ENCODE peak calls at places on chromosome 7, in four cellular contexts. K, F, D and P are unnamed samples.

GRCh38 chr7:152076324-152076821 is 50.9 kb downstream of the GALNT11 start:
- DNase-seq in D (peak; percentile 17), K (no peak), F (no peak), P (peak; percentile 12)

GRCh38 chr7:137820677-137821420 is 25.9 kb downstream of the DGKI start:
- DNase-seq in F (peak; percentile 65), K (peak; percentile 77), D (peak; percentile 91), P (no peak)

GRCh38 chr7:30458311-30458710 is 20.3 kb downstream of the NOD1 start:
- DNase-seq in F (no peak), K (peak; percentile 79), D (peak; percentile 44), P (no peak)

GRCh38 chr7:120370954-120371353 is 98.0 kb downstream of the KCND2 start:
- DNase-seq in K (no peak), F (peak; percentile 10), D (no peak), P (no peak)

GRCh38 chr7:50505553-50505952 is 55.4 kb upstream of the FIGNL1 start:
- DNase-seq in D (no peak), K (no peak), F (no peak), P (no peak)

GRCh38 chr7:100568936-100569844 is 4.5 kb downstream of the SAP25 start:
- DNase-seq in D (no peak), K (no peak), F (peak; percentile 68), P (no peak)

GRCh38 chr7:50660040-50660829 is 95.0 kb upstream of the DDC start:
- DNase-seq in K (no peak), F (no peak), D (no peak), P (no peak)

GRCh38 chr7:31648288-31648687 is 38.7 kb upstream of the PPP1R17 start:
- DNase-seq in K (peak; percentile 3), D (no peak), F (no peak), P (peak; percentile 15)

GRCh38 chr7:75937958-75938786 is 23.2 kb downstream of the POR start:
- DNase-seq in F (no peak), D (peak; percentile 88), K (peak; percentile 97), P (no peak)

GRCh38 chr7:82542665-82543064 is 99.1 kb upstream of the CACNA2D1 start:
- DNase-seq in D (peak; percentile 95), K (peak; percentile 54), F (no peak), P (no peak)

GRCh38 chr7:33757563-33758165 is 147.7 kb upstream of the BMPER start:
- DNase-seq in D (peak; percentile 76), K (peak; percentile 57), F (no peak), P (peak; percentile 46)

GRCh38 chr7:134155871-134156270 is 28.7 kb downstream of the LRGUK start:
- DNase-seq in K (no peak), D (no peak), F (no peak), P (no peak)

GRCh38 chr7:25148772-25149575 is 23.9 kb upstream of the CYCS start:
- DNase-seq in K (no peak), D (no peak), F (no peak), P (no peak)

GRCh38 chr7:30988346-30989005 is 24.7 kb downstream of the GHRHR start:
- DNase-seq in K (peak; percentile 44), D (no peak), F (no peak), P (peak; percentile 20)

GRCh38 chr7:26265499-26266075 is 26.1 kb upstream of the SNX10 start:
- DNase-seq in K (no peak), F (no peak), D (no peak), P (no peak)

GRCh38 chr7:28840515-28841125 is 117.5 kb downstream of the TRIL start:
- DNase-seq in D (no peak), F (no peak), K (no peak), P (peak; percentile 32)

GRCh38 chr7:132942721-132943120 is 139.2 kb downstream of the CHCHD3 start:
- DNase-seq in D (no peak), F (no peak), K (no peak), P (no peak)

GRCh38 chr7:55274156-55274555 is 91.0 kb upstream of the LANCL2 start:
- DNase-seq in K (no peak), D (no peak), F (no peak), P (no peak)

GRCh38 chr7:1813394-1814088 is 143.5 kb downstream of the ELFN1 start:
- DNase-seq in F (no peak), D (no peak), K (no peak), P (no peak)
- TF ChIP-seq CTCF in F (peak; percentile 4), D (no peak), K (no peak), P (no peak)

DNA sequence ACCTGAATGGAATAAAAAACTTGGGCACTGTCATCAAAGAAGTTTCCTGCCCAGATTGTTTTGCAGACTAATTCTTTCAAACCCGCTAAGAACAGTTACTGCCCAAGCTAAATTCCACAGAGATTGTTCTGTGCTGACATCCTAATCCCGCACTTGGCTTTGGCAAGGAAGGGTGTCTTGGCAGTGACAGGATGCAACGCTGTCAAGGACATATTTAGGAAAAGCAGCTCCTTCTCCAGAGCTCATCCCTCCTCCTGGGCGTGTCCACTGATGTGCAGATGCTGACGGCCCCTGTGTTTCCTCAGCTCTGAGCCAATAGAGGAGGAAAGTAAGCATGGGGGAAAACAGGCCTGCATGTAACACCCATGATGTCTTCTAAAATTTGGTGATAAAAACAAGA is 74.2 kb downstream of the EEPD1 start:
- DNase-seq in K (peak; percentile 98), D (peak; percentile 62), F (no peak), P (no peak)
- TF ChIP-seq CTCF in K (no peak), D (no peak), F (no peak), P (no peak)

DNA sequence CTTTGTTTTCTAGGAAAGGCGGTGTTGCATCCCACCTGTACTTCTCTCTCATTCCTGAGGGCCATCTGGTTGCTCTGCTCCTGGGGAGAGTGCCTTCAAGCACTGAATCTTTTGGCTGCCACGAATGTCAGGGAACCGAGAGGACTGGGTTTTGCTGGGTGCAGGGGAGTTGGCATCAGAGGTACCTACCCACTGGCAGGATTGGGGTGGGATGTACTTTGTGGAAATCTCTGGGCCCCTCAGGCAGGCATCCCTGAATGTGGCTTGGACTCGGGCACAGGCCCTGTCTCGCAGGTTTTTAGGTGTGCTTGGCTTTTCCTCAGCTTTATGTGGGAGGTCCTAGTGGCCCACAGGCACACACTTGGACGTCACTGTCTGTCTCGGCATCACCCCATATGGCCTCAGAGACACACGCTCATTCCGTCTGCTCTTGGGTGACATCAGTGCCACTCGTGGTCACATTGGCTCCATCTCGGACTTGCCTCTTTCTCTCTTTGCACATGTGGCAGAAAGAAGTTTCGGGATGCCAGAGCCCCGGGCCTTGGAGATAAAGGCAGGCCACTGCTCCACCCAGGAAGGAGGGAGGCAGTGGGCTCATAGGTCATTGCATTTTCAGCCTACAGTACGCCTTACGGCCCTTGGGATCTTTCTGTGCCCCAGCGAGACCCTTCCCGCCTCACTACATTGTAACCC is 325.6 kb downstream of the ZNF716 start:
- DNase-seq in D (no peak), K (no peak), F (no peak), P (no peak)
- TF ChIP-seq CTCF in D (no peak), K (no peak), F (no peak), P (no peak)

GRCh38 chr7:70042533-70042932 is 444.3 kb downstream of the AUTS2 start:
- DNase-seq in K (peak; percentile 77), D (peak; percentile 47), F (no peak), P (no peak)

GRCh38 chr7:70043139-70043538 is 444.9 kb downstream of the AUTS2 start:
- DNase-seq in K (no peak), D (no peak), F (no peak), P (no peak)

GRCh38 chr7:70044064-70044463 is 445.8 kb downstream of the AUTS2 start:
- DNase-seq in F (no peak), D (no peak), K (no peak), P (no peak)

GRCh38 chr7:70044525-70044924 is 446.2 kb downstream of the AUTS2 start:
- DNase-seq in F (no peak), K (no peak), D (no peak), P (no peak)

GRCh38 chr7:70040971-70041766 is 442.9 kb downstream of the AUTS2 start:
- DNase-seq in D (peak; percentile 54), F (no peak), K (peak; percentile 48), P (no peak)
- TF ChIP-seq CTCF in D (peak; percentile 41), F (peak; percentile 44), K (peak; percentile 66), P (peak; percentile 12)